ENCODE peak calls at places on chromosomes 1 and 21, in nine cellular contexts. P is IMR-90; H is CD8-positive, alpha-beta memory T cell; U is CD4-positive, CD25-positive, alpha-beta regulatory T cell; N is pancreas; R is CD4-positive, alpha-beta memory T cell; V is neuronal stem cell; W is foreskin keratinocyte; T is CD8-positive, alpha-beta T cell. X is an unnamed sample. For H3K4me1, the result is how much of the 10 kb centered on the place peaks cover.

GRCh38 chr1:46477153-46477929 is 12.3 kb upstream of the DMBX1 start:
- DNase-seq in P (peak), H (peak), U (peak), N (peak), R (peak), V (no peak), W (peak), T (peak), X (peak)

GRCh38 chr1:167713330-167714081 is 8.3 kb upstream of the MPZL1 start:
- DNase-seq in P (peak), H (no peak), U (no peak), N (peak), R (peak), V (peak), W (no peak), T (no peak), X (peak)

GRCh38 chr1:159786966-159787365 is 6.2 kb downstream of the DUSP23 start:
- DNase-seq in P (peak), H (no peak), U (no peak), N (no peak), R (no peak), V (no peak), W (peak), T (no peak), X (no peak)

GRCh38 chr1:36163426-36163825 is 7.5 kb downstream of the MAP7D1 start:
- DNase-seq in P (no peak), H (no peak), U (no peak), N (no peak), R (no peak), V (no peak), W (no peak), T (no peak), X (no peak)

GRCh38 chr1:154429118-154429517 is 24.0 kb downstream of the IL6R start:
- DNase-seq in P (no peak), H (no peak), U (no peak), N (no peak), R (no peak), V (no peak), W (no peak), T (no peak), X (no peak)

GRCh38 chr1:68377098-68377497 is 72.7 kb downstream of the RPE65 start:
- DNase-seq in P (no peak), H (no peak), U (no peak), N (no peak), R (no peak), V (no peak), W (no peak), T (no peak), X (no peak)

GRCh38 chr1:11286735-11287410 is 13.9 kb downstream of the UBIAD1 start:
- DNase-seq in P (peak), H (no peak), U (no peak), N (no peak), R (no peak), V (peak), W (no peak), T (no peak), X (no peak)

GRCh38 chr1:29332204-29332603 is 95.9 kb downstream of the PTPRU start:
- DNase-seq in P (peak), H (no peak), U (peak), N (no peak), R (no peak), V (peak), W (peak), T (no peak), X (peak)

GRCh38 chr1:119943216-119943615 is 46.9 kb upstream of the ADAM30 start:
- DNase-seq in P (no peak), H (no peak), U (no peak), N (no peak), R (no peak), V (no peak), W (no peak), T (no peak), X (no peak)

GRCh38 chr1:202663141-202663540 is 47.1 kb downstream of the SYT2 start:
- DNase-seq in P (no peak), H (no peak), U (no peak), N (no peak), R (no peak), V (no peak), W (no peak), T (no peak), X (no peak)

GRCh38 chr21:42316891-42317290 is 1.7 kb upstream of the TFF3 start:
- DNase-seq in P (no peak), H (no peak), U (no peak), N (no peak), R (no peak), V (no peak), W (no peak), T (no peak), X (no peak)

GRCh38 chr1:228749765-228750164 is 14.5 kb downstream of the RHOU start:
- DNase-seq in P (no peak), H (no peak), U (no peak), N (no peak), R (no peak), V (no peak), W (no peak), T (no peak), X (no peak)

GRCh38 chr1:145837658-145838057 is 7.8 kb upstream of the NUDT17 start:
- DNase-seq in P (no peak), H (no peak), U (no peak), N (no peak), R (no peak), V (no peak), W (no peak), T (no peak), X (no peak)

GRCh38 chr1:192186197-192186596 is 27.9 kb downstream of the RGS18 start:
- DNase-seq in P (peak), H (no peak), U (no peak), N (no peak), R (no peak), V (no peak), W (no peak), T (no peak), X (no peak)

GRCh38 chr1:7536891-7537591 is 234.1 kb upstream of the VAMP3 start:
- DNase-seq in P (no peak), H (no peak), U (no peak), N (no peak), R (no peak), V (no peak), W (no peak), T (no peak), X (no peak)

GRCh38 chr1:5896706-5897105 is 95.5 kb downstream of the NPHP4 start:
- DNase-seq in P (no peak), H (no peak), U (no peak), N (no peak), R (no peak), V (peak), W (no peak), T (no peak), X (peak)

GRCh38 chr1:224846119-224846907 is 83.2 kb upstream of the DNAH14 start:
- DNase-seq in P (no peak), H (no peak), U (no peak), N (no peak), R (no peak), V (no peak), W (no peak), T (no peak), X (no peak)

GRCh38 chr1:86933562-86934377 is 19.3 kb downstream of the HS2ST1 start:
- DNase-seq in P (no peak), H (no peak), U (no peak), N (no peak), R (no peak), V (no peak), W (no peak), T (no peak), X (peak)

GRCh38 chr21:15224346-15225086 is 159.7 kb upstream of the NRIP1 start:
- DNase-seq in P (peak), H (no peak), U (no peak), N (no peak), R (no peak), V (no peak), W (peak), T (no peak), X (no peak)

GRCh38 chr1:68028566-68028965 is 21.9 kb downstream of the DIRAS3 start:
- DNase-seq in P (no peak), H (no peak), U (no peak), N (no peak), R (no peak), V (no peak), W (no peak), T (no peak), X (no peak)

GRCh38 chr1:168435439-168435838 is 108.4 kb downstream of the XCL2 start:
- DNase-seq in P (no peak), H (no peak), U (no peak), N (no peak), R (no peak), V (no peak), W (no peak), T (no peak), X (no peak)

GRCh38 chr1:162406811-162407210 is 5.1 kb downstream of the SH2D1B start:
- DNase-seq in P (no peak), H (no peak), U (no peak), N (no peak), R (no peak), V (no peak), W (no peak), T (no peak), X (no peak)

GRCh38 chr1:34850382-34850781 is 9.2 kb downstream of the SMIM12 start:
- DNase-seq in P (no peak), H (no peak), U (no peak), N (no peak), R (no peak), V (no peak), W (no peak), T (no peak), X (no peak)

GRCh38 chr1:118788372-118788955 is 199.7 kb downstream of the TBX15 start:
- DNase-seq in P (no peak), H (no peak), U (no peak), N (no peak), R (no peak), V (no peak), W (peak), T (no peak), X (no peak)

GRCh38 chr1:41122851-41123518 is 101.5 kb upstream of the SLFNL1 start:
- DNase-seq in P (peak), H (no peak), U (peak), N (no peak), R (no peak), V (no peak), W (peak), T (no peak), X (peak)

GRCh38 chr1:197771388-197771787 is 3.9 kb downstream of the DENND1B start:
- DNase-seq in P (no peak), H (no peak), U (no peak), N (no peak), R (no peak), V (no peak), W (no peak), T (no peak), X (no peak)

DNA sequence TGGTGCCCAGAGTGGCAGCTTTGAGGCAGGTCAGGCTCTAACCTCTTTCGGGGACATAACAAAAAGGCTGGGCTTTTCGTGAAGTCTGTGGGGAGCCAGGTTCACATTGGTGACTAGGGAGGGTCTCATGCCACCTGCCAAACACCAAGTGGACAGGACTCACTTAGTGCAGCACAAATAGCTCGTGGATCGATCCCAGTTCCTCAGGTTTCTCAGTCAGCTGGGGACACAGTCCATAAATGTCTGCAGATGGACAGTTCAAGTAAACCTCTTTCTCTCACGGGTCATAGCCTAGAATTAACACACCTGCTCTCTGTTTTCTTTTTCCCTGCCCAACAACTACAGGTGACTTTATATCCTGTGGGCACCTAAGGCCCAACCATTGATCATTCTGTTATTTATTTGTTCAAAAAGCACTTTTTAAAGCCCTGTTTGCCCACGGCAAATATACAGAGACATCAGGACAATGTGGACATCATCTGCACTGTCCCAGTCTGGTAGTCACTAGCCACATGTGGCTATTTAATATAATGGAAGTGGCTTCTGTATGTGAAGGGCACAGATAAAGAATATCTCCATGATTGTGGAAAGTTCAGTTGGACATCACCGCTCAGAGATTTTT is 53.5 kb downstream of the CAPN2 start:
- DNase-seq in P (no peak), H (no peak), U (no peak), N (no peak), R (no peak), V (no peak), W (no peak), T (no peak), X (no peak)
- H3K4me1 ChIP-seq in P (under half), H (under half), U (under half), N (under half), R (under half), V (under half), W (under half), T (under half), X (under half)

GRCh38 chr21:45130324-45130774 is 56.0 kb downstream of the ADARB1 start:
- DNase-seq in P (peak), H (no peak), U (peak), N (no peak), R (no peak), V (no peak), W (peak), T (no peak), X (no peak)

GRCh38 chr21:45135122-45135521 is 60.7 kb downstream of the ADARB1 start:
- DNase-seq in P (no peak), H (no peak), U (no peak), N (no peak), R (no peak), V (no peak), W (no peak), T (no peak), X (no peak)

GRCh38 chr21:45131537-45131999 is 57.2 kb downstream of the ADARB1 start:
- DNase-seq in P (no peak), H (no peak), U (no peak), N (no peak), R (no peak), V (no peak), W (no peak), T (no peak), X (no peak)

GRCh38 chr21:45134677-45135076 is 60.3 kb downstream of the ADARB1 start:
- DNase-seq in P (no peak), H (no peak), U (no peak), N (no peak), R (no peak), V (no peak), W (no peak), T (no peak), X (no peak)

DNA sequence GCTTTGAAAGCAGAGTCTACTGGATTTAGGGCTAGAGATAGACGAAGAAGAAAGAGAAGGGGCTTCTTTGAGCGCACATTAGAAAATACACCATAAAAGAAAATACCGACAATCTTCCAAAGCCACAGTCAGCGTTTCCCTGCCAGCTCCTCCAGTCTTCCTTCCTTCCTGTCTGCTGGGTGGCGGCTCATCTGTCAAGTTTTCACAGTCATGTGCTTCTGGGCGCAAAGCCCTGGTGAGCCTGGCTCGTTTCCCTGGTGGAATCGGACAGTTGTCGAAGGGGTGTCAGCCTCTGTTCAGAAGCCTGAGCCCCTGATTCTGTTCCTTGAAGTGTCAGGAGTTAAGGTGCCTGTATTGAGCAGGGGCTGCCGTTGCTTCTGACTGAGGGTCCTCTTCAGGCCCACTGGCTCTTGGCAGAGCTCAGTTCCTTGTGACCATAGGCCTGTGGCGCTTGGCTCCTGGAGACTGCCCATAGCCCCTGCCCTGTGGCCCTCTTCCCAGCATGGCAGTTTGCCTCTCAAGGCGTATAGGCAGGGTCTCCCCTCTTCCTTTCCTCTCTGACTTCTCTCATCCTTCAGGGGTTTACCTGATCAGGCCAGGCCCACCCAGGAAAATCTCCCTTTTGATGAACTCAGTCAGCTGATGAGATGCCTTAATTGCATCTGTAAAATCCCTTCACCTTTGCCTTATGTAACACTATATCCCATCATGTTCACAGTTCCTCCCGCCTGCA is 58.6 kb downstream of the ADARB1 start:
- DNase-seq in P (no peak), H (no peak), U (no peak), N (no peak), R (no peak), V (no peak), W (no peak), T (no peak), X (no peak)
- H3K4me1 ChIP-seq in P (under half), H (under half), U (under half), N (under half), R (under half), V (under half), W (under half), T (under half), X (under half)

GRCh38 chr1:184889183-184889582 is 85.1 kb downstream of the NIBAN1 start:
- DNase-seq in P (no peak), H (no peak), U (no peak), N (no peak), R (no peak), V (no peak), W (no peak), T (no peak), X (no peak)
- H3K4me1 ChIP-seq in P (under half), H (under half), U (under half), N (under half), R (under half), V (under half), W (under half), T (under half), X (under half)

GRCh38 chr1:39164256-39164655 is 40.2 kb upstream of the MACF1 start:
- DNase-seq in P (no peak), H (no peak), U (no peak), N (no peak), R (no peak), V (no peak), W (no peak), T (no peak), X (no peak)
- H3K4me1 ChIP-seq in P (under half), H (under half), U (under half), N (under half), R (under half), V (under half), W (under half), T (under half), X (under half)

GRCh38 chr1:207811920-207812720 is 60.3 kb downstream of the CD46 start:
- DNase-seq in P (peak), H (no peak), U (no peak), N (peak), R (no peak), V (no peak), W (no peak), T (peak), X (no peak)

GRCh38 chr1:207808911-207809555 is 57.2 kb downstream of the CD46 start:
- DNase-seq in P (no peak), H (no peak), U (no peak), N (no peak), R (no peak), V (no peak), W (no peak), T (no peak), X (no peak)

GRCh38 chr1:207811319-207811718 is 59.5 kb downstream of the CD46 start:
- DNase-seq in P (no peak), H (no peak), U (no peak), N (no peak), R (no peak), V (no peak), W (no peak), T (no peak), X (no peak)

GRCh38 chr1:207810173-207810572 is 58.3 kb downstream of the CD46 start:
- DNase-seq in P (peak), H (no peak), U (no peak), N (no peak), R (no peak), V (no peak), W (peak), T (no peak), X (no peak)

DNA sequence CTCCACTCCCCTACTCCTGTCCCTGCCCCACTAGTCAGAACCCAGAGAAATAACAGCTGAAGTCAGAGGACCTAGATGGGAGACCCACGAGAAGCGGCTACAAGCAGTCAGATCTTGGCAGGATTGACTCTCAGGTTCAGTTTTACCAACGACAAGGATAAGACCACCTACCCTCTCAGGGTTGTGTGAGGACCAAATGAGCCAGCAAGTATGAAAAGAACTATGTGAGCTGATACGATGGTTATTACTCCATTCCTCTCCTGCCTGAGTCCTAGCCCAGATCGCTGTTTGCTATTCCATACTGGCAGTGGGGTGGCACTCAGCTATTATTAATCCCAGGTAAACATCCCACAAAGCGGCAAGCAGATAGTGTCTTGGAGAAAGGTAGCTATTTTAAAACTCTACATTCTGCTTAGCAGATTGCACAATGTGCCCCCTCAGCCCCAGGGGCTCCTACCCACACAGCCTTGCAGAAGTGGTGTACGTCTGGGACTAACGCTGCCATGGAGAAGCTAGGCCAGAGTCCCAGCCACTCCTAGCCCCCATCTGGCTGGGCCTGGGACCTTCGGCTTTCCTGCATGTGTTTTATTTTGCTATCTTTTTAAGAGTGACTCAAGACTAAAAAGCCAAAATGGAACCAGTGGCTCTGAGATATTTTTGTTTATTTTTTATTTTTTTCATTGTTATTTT is 58.9 kb downstream of the CD46 start:
- DNase-seq in P (no peak), H (no peak), U (no peak), N (no peak), R (no peak), V (no peak), W (no peak), T (no peak), X (no peak)
- H3K4me1 ChIP-seq in P (under half), H (half or more), U (under half), N (half or more), R (half or more), V (under half), W (under half), T (under half), X (under half)

DNA sequence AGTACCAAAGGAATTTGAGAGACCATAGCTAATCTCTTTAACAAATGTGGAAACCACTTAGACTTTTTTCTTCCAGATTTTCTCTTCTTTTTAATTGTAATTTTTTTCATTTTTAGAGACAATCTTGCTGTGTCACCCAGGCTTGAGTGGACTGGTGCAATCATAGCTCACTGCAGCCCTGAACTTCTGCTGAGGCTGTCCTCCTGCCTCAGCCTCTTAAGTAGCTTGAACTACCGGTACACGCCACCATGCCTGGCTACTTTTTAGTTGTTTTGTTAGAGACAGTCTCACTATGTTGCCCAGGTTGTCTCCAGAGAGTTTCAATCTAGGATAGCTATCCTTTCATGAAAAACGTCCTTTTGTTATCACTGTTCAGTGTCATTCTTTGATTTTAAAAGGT is 15.0 kb downstream of the PRRC2C start:
- DNase-seq in P (no peak), H (no peak), U (no peak), N (no peak), R (no peak), V (no peak), W (no peak), T (no peak), X (no peak)
- H3K4me1 ChIP-seq in P (under half), H (half or more), U (half or more), N (under half), R (half or more), V (under half), W (under half), T (half or more), X (under half)

X was measured in HAP-1.